ENCODE peak calls at places on chromosomes 6 and 20, in four cellular contexts. One of them, this sample, is unnamed.

GRCh38 chr20:46994341-46994740 is 99.7 kb downstream of the EYA2 start:
- DNase-seq in NCI-H187: no peak
- DNase-seq in HEK293T: no peak
- DNase-seq in posterior vena cava: no peak
- DNase-seq in this sample: no peak

GRCh38 chr20:59864726-59865125 is 68.7 kb downstream of the SYCP2 start:
- DNase-seq in posterior vena cava: no peak
- DNase-seq in HEK293T: peak
- DNase-seq in NCI-H187: no peak
- DNase-seq in this sample: no peak

GRCh38 chr6:20771427-20771826 is 237.2 kb downstream of the CDKAL1 start:
- DNase-seq in NCI-H187: no peak
- DNase-seq in HEK293T: no peak
- DNase-seq in posterior vena cava: no peak
- DNase-seq in this sample: no peak

GRCh38 chr6:30821862-30822784 is 62.2 kb upstream of the DDR1 start:
- DNase-seq in posterior vena cava: no peak
- DNase-seq in HEK293T: no peak
- DNase-seq in NCI-H187: no peak
- DNase-seq in this sample: no peak

GRCh38 chr20:56995635-56996075 is 270.8 kb downstream of the BMP7 start:
- DNase-seq in NCI-H187: no peak
- DNase-seq in HEK293T: peak
- DNase-seq in posterior vena cava: no peak
- DNase-seq in this sample: peak

GRCh38 chr20:8414611-8415274 is 282.7 kb downstream of the PLCB1 start:
- DNase-seq in HEK293T: no peak
- DNase-seq in posterior vena cava: no peak
- DNase-seq in NCI-H187: no peak
- DNase-seq in this sample: no peak

GRCh38 chr6:166471797-166472260 is 89.1 kb upstream of the MPC1 start:
- DNase-seq in NCI-H187: no peak
- DNase-seq in HEK293T: no peak
- DNase-seq in posterior vena cava: no peak
- DNase-seq in this sample: no peak

GRCh38 chr20:60055740-60056139 is 97.5 kb downstream of the CDH26 start:
- DNase-seq in posterior vena cava: peak
- DNase-seq in NCI-H187: no peak
- DNase-seq in HEK293T: no peak
- DNase-seq in this sample: no peak

GRCh38 chr20:51759769-51760510 is 8.2 kb downstream of the ATP9A start:
- DNase-seq in HEK293T: no peak
- DNase-seq in posterior vena cava: no peak
- DNase-seq in NCI-H187: no peak
- DNase-seq in this sample: no peak

GRCh38 chr20:9344080-9344920 is 170.1 kb upstream of the LAMP5 start:
- DNase-seq in HEK293T: no peak
- DNase-seq in NCI-H187: no peak
- DNase-seq in posterior vena cava: no peak
- DNase-seq in this sample: no peak

GRCh38 chr20:5770987-5771318 is 20.8 kb downstream of the SHLD1 start:
- DNase-seq in NCI-H187: no peak
- DNase-seq in HEK293T: no peak
- DNase-seq in posterior vena cava: no peak
- DNase-seq in this sample: no peak

GRCh38 chr20:24102290-24102689 is 113.7 kb upstream of the GGTLC1 start:
- DNase-seq in posterior vena cava: no peak
- DNase-seq in HEK293T: no peak
- DNase-seq in NCI-H187: no peak
- DNase-seq in this sample: no peak

GRCh38 chr6:141562801-141563763 is 569.6 kb upstream of the GJE1 start:
- DNase-seq in NCI-H187: peak
- DNase-seq in posterior vena cava: no peak
- DNase-seq in HEK293T: peak
- DNase-seq in this sample: peak

GRCh38 chr20:50398064-50398463 is 112.1 kb upstream of the PTPN1 start:
- DNase-seq in HEK293T: no peak
- DNase-seq in NCI-H187: no peak
- DNase-seq in posterior vena cava: no peak
- DNase-seq in this sample: no peak

GRCh38 chr6:155177369-155177961 is 86.3 kb upstream of the CLDN20 start:
- DNase-seq in NCI-H187: peak
- DNase-seq in posterior vena cava: no peak
- DNase-seq in HEK293T: peak
- DNase-seq in this sample: peak

GRCh38 chr20:49976542-49976941 is 6.2 kb upstream of the SNAI1 start:
- DNase-seq in posterior vena cava: no peak
- DNase-seq in HEK293T: no peak
- DNase-seq in NCI-H187: no peak
- DNase-seq in this sample: no peak